ENCODE peak calls at places on chromosomes 11 and 22, in nine cellular contexts. U is upper lobe of right lung, H is A549, F is DND-41, A is breast epithelium, K is thyroid gland, S is ovary, D is HCT116, J is AG04450. Q is an unnamed sample.
A peak's percentile ranks its signal among the peaks of the same experiment; 100 is the strongest.

GRCh38 chr22:24938741-24939341 is 7.7 kb downstream of the LHFPL7 start:
- DNase-seq in A (no peak), S (no peak), J (no peak), H (peak; percentile 40), F (peak; percentile 31), U (no peak), D (no peak), K (peak; percentile 47), Q (peak; percentile 43)

GRCh38 chr11:73972620-73973449 is 9.8 kb downstream of the UCP2 start:
- DNase-seq in D (no peak), U (no peak), A (peak; percentile 45), K (peak; percentile 31), H (no peak), F (no peak), S (no peak), J (no peak), Q (no peak)

GRCh38 chr22:36362819-36363377 is 24.9 kb downstream of the MYH9 start:
- DNase-seq in J (no peak), H (no peak), K (no peak), U (no peak), F (no peak), S (no peak), A (no peak), D (no peak), Q (no peak)

GRCh38 chr22:46196268-46196667 is 45.9 kb downstream of the PPARA start:
- DNase-seq in J (no peak), H (no peak), U (no peak), S (no peak), F (no peak), K (peak; percentile 47), D (no peak), A (no peak), Q (no peak)

GRCh38 chr11:103789957-103790356 is 246.5 kb upstream of the DDI1 start:
- DNase-seq in S (no peak), U (no peak), D (no peak), F (no peak), J (no peak), K (no peak), H (no peak), A (no peak), Q (no peak)

GRCh38 chr22:19622061-19622441 is 92.3 kb upstream of the SEPTIN5 start:
- DNase-seq in F (no peak), J (no peak), K (peak; percentile 77), D (no peak), H (no peak), U (no peak), A (no peak), S (no peak), Q (no peak)

GRCh38 chr11:117466966-117467365 is 139.3 kb downstream of the CEP164 start:
- DNase-seq in D (no peak), J (no peak), U (no peak), S (no peak), A (no peak), F (no peak), K (no peak), H (no peak), Q (no peak)

GRCh38 chr11:10116588-10116987 is 177.4 kb downstream of the SBF2 start:
- DNase-seq in H (no peak), F (no peak), D (no peak), A (no peak), J (no peak), K (no peak), S (no peak), U (no peak), Q (no peak)

DNA sequence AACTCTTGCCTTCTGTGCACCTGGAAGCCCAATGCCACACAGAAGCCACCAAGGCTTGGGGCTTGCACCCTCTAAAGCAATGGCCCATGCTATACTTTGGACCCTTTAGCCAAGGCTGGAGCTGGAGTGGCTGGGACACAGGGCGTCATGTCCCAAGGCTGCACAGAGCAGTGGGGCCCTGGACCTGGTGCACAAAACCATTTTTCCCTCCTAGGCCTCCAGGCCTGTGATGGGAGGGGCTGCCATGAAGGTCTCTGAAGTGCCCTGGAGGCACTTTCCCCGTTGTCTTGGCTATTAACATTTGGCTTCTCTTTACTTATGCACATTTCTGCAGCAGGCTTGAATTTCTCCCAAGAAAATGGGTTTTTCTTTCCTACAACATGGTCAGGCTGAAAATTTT is 20.6 kb upstream of the TMEM45B start:
- DNase-seq in D (no peak), A (no peak), K (no peak), F (no peak), J (no peak), U (no peak), H (no peak), S (no peak), Q (no peak)
- H3K9me3 ChIP-seq in D (no peaks in the 10 kb centered on the region), A (peaks cover 9% of the 10 kb centered on the region), K (no peaks in the 10 kb centered on the region), F (peaks cover 9% of the 10 kb centered on the region), J (peaks cover 4% of the 10 kb centered on the region), U (no peaks in the 10 kb centered on the region), H (peaks cover 3% of the 10 kb centered on the region), S (no peaks in the 10 kb centered on the region), Q (no peaks in the 10 kb centered on the region)

DNA sequence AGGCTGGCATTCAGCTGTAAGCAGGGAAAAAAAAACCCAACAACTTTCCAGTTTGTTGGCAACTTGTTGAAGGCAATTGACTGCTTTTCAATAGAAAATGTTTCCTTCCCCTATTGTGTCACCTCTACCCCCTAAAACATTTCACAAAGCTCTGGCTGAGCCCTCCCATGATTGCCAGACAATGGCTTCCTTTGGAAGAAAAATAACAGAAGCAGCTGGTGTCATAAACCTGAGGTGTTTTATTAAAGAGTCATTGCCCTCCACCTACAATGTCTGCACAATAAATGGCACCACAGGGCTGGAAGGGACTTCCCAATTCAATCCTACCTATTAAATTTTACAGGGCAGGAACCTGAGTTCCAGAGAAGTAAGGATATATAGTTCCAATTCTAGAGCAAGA is 22.2 kb upstream of the PSMA1 start:
- DNase-seq in D (no peak), H (no peak), K (no peak), U (no peak), F (no peak), A (no peak), S (no peak), J (no peak), Q (peak; percentile 37)
- H3K27ac ChIP-seq in D (no peak overlapping the region), H (no peak overlapping the region), K (no peak overlapping the region), U (no peak overlapping the region), F (no peak overlapping the region), A (no peak overlapping the region), S (no peak overlapping the region), J (no peak overlapping the region), Q (no peak overlapping the region)

GRCh38 chr22:47452184-47452583 is 689.7 kb downstream of the TBC1D22A start:
- DNase-seq in F (peak; percentile 21), J (no peak), S (no peak), D (peak; percentile 68), K (no peak), U (no peak), A (no peak), H (peak; percentile 10), Q (no peak)

GRCh38 chr22:47448231-47449035 is 686.0 kb downstream of the TBC1D22A start:
- DNase-seq in U (no peak), H (no peak), F (no peak), D (no peak), J (no peak), K (no peak), S (no peak), A (no peak), Q (no peak)

GRCh38 chr22:47446821-47447810 is 684.7 kb downstream of the TBC1D22A start:
- DNase-seq in U (no peak), J (no peak), S (no peak), F (no peak), D (no peak), A (no peak), H (no peak), K (no peak), Q (no peak)

GRCh38 chr22:47450876-47451475 is 688.5 kb downstream of the TBC1D22A start:
- DNase-seq in F (no peak), U (no peak), H (no peak), K (no peak), S (no peak), D (no peak), J (no peak), A (no peak), Q (no peak)

DNA sequence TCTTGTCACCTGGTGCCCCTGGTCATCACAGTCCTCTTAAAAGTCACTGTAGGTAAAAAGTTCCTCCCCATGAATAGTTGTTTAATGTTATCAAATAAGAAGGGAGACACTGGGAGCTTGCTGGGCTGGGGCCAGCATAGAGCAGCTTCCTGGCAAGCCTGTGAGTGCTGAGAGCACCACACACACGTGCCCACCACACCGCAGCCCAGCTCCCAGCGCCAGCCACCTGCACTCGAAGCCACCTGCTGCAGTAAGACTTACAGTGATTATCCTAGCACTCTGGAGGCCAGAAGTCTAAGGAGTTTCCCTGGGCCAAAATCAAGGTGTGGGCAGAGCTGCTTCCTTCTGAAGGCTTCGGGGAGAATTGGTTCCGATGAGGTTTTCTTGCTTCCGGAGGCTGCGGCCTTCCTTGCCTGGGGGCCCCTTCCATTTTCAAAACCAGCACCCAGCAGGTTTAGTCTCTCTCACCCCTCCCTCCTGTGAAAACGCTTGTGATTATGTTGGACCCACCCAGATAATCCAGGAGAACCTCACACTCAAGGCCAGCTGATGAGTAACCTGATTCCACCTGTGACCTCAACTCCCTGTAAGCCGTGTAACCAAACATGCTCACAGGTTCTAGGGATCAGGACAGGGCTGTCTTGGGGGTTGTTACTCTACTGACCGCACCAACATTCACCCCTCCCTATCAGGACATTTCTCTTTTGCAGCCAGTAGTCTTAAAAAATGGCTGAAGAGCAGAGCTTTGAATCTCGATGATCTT is 687.2 kb downstream of the TBC1D22A start:
- DNase-seq in U (no peak), J (no peak), S (no peak), F (no peak), H (no peak), A (no peak), D (no peak), K (no peak), Q (no peak)
- H3K9me3 ChIP-seq in U (peaks cover 4% of the 10 kb centered on the region), J (peaks cover 56% of the 10 kb centered on the region), S (no peaks in the 10 kb centered on the region), F (peaks cover 8% of the 10 kb centered on the region), H (peaks cover 2% of the 10 kb centered on the region), A (peaks cover 12% of the 10 kb centered on the region), D (no peaks in the 10 kb centered on the region), K (no peaks in the 10 kb centered on the region), Q (peaks cover 8% of the 10 kb centered on the region)

GRCh38 chr11:13105237-13105844 is 96.2 kb downstream of the RASSF10 start:
- DNase-seq in U (no peak), K (no peak), S (no peak), H (no peak), D (no peak), J (no peak), A (no peak), F (no peak), Q (peak; percentile 99)

GRCh38 chr11:13108416-13108815 is 99.3 kb downstream of the RASSF10 start:
- DNase-seq in J (no peak), A (no peak), H (no peak), K (no peak), F (no peak), D (no peak), S (no peak), U (no peak), Q (no peak)

GRCh38 chr11:13109616-13110015 is 100.5 kb downstream of the RASSF10 start:
- DNase-seq in U (no peak), A (no peak), D (no peak), F (no peak), K (no peak), H (no peak), J (no peak), S (no peak), Q (no peak)

GRCh38 chr11:13110145-13110544 is 101.0 kb downstream of the RASSF10 start:
- DNase-seq in A (no peak), K (no peak), F (no peak), H (no peak), D (no peak), U (no peak), S (no peak), J (no peak), Q (no peak)

DNA sequence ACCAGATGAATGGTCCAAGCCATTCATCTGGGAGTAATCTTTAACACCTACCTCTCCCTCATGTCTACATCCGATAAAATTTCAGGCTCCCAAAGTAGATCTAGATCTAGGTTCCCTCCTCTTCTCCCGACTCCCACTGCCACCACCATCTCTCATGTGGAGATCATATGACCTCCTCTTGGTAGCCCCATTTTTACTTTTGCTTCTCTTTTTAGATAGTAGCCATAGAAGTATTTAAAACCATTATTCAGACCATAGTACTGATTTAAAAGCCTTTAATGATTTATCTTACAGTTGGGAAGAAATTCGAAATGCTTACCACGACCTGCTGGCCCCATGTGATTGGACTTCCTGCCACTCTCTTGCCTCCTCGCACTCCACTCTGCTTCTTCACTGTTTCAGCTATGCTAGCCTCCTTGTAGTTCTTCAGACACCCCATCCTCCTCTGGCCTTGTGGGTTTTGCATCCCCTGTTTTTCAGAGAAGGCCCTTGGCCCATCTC is 98.5 kb downstream of the RASSF10 start:
- DNase-seq in K (no peak), S (no peak), U (no peak), J (no peak), H (no peak), D (no peak), F (no peak), A (no peak), Q (no peak)
- H3K27ac ChIP-seq in K (no peak overlapping the region), S (no peak overlapping the region), U (no peak overlapping the region), J (no peak overlapping the region), H (peak overlapping the region; percentile 26), D (no peak overlapping the region), F (no peak overlapping the region), A (no peak overlapping the region), Q (no peak overlapping the region)